ENCODE peak calls at places on chromosomes 5 and 9, in five cellular contexts. One of them, this sample, is unnamed.

GRCh38 chr5:27810458-27810857 is 772.1 kb upstream of the CDH9 start:
- DNase-seq in HEK293T: no peak
- DNase-seq in iris pigment epithelial cell: peak
- DNase-seq in ecto neural progenitor cell: no peak
- DNase-seq in pancreas: no peak
- DNase-seq in this sample: no peak

GRCh38 chr5:135262364-135262763 is 136.7 kb downstream of the MACROH2A1 start:
- DNase-seq in HEK293T: no peak
- DNase-seq in iris pigment epithelial cell: no peak
- DNase-seq in ecto neural progenitor cell: no peak
- DNase-seq in pancreas: no peak
- DNase-seq in this sample: no peak

GRCh38 chr5:168734657-168735344 is 155.6 kb upstream of the PANK3 start:
- DNase-seq in HEK293T: no peak
- DNase-seq in iris pigment epithelial cell: no peak
- DNase-seq in ecto neural progenitor cell: peak
- DNase-seq in pancreas: no peak
- DNase-seq in this sample: peak

GRCh38 chr5:79890119-79890870 is 100.8 kb downstream of the MTX3 start:
- DNase-seq in HEK293T: no peak
- DNase-seq in iris pigment epithelial cell: no peak
- DNase-seq in ecto neural progenitor cell: no peak
- DNase-seq in pancreas: no peak
- DNase-seq in this sample: no peak

GRCh38 chr9:13568446-13568845 is 289.0 kb upstream of the MPDZ start:
- DNase-seq in HEK293T: no peak
- DNase-seq in iris pigment epithelial cell: no peak
- DNase-seq in ecto neural progenitor cell: no peak
- DNase-seq in pancreas: no peak
- DNase-seq in this sample: no peak

GRCh38 chr5:126855266-126855665 is 78.3 kb downstream of the LMNB1 start:
- DNase-seq in HEK293T: no peak
- DNase-seq in iris pigment epithelial cell: peak
- DNase-seq in ecto neural progenitor cell: no peak
- DNase-seq in pancreas: no peak
- DNase-seq in this sample: no peak

GRCh38 chr5:143314664-143315063 is 88.8 kb downstream of the NR3C1 start:
- DNase-seq in HEK293T: no peak
- DNase-seq in iris pigment epithelial cell: peak
- DNase-seq in ecto neural progenitor cell: no peak
- DNase-seq in pancreas: no peak
- DNase-seq in this sample: peak

GRCh38 chr5:152514827-152515397 is 109.8 kb upstream of the NMUR2 start:
- DNase-seq in HEK293T: peak
- DNase-seq in iris pigment epithelial cell: peak
- DNase-seq in ecto neural progenitor cell: no peak
- DNase-seq in pancreas: no peak
- DNase-seq in this sample: peak

GRCh38 chr5:160108124-160108523 is 11.1 kb downstream of the PWWP2A start:
- DNase-seq in HEK293T: no peak
- DNase-seq in iris pigment epithelial cell: no peak
- DNase-seq in ecto neural progenitor cell: no peak
- DNase-seq in pancreas: no peak
- DNase-seq in this sample: no peak

GRCh38 chr9:70411141-70411929 is 3.1 kb downstream of the KLF9 start:
- DNase-seq in HEK293T: no peak
- DNase-seq in iris pigment epithelial cell: peak
- DNase-seq in ecto neural progenitor cell: no peak
- DNase-seq in pancreas: peak
- DNase-seq in this sample: peak

GRCh38 chr5:4976918-4977317 is 163.2 kb upstream of the ADAMTS16 start:
- DNase-seq in HEK293T: no peak
- DNase-seq in iris pigment epithelial cell: no peak
- DNase-seq in ecto neural progenitor cell: no peak
- DNase-seq in pancreas: no peak
- DNase-seq in this sample: no peak

GRCh38 chr9:128393171-128393761 is 22.1 kb downstream of the URM1 start:
- DNase-seq in HEK293T: no peak
- DNase-seq in iris pigment epithelial cell: no peak
- DNase-seq in ecto neural progenitor cell: peak
- DNase-seq in pancreas: no peak
- DNase-seq in this sample: peak

GRCh38 chr9:95363051-95363841 is 45.7 kb upstream of the FANCC start:
- DNase-seq in HEK293T: no peak
- DNase-seq in iris pigment epithelial cell: peak
- DNase-seq in ecto neural progenitor cell: no peak
- DNase-seq in pancreas: no peak
- DNase-seq in this sample: peak

GRCh38 chr5:10333154-10334006 is 20.1 kb upstream of the MARCHF6 start:
- DNase-seq in HEK293T: no peak
- DNase-seq in iris pigment epithelial cell: peak
- DNase-seq in ecto neural progenitor cell: peak
- DNase-seq in pancreas: peak
- DNase-seq in this sample: peak